ENCODE peak calls at places on chromosomes 3 and 15, in seven cellular contexts. R is K562, D is HCT116, W is H1, Q is GM12878, N is SK-N-SH, Y is HepG2. J is an unnamed sample.

GRCh38 chr3:125684199-125684598 is 88.9 kb upstream of the OSBPL11 start:
- DNase-seq in R (no peak), D (peak; percentile 18), W (peak; percentile 82), Q (no peak), N (peak; percentile 33), Y (peak; percentile 48), J (peak; percentile 4)

GRCh38 chr3:143998266-143998665 is 26.6 kb downstream of the DIPK2A start:
- DNase-seq in R (no peak), D (no peak), W (no peak), Q (no peak), N (no peak), Y (no peak), J (no peak)

GRCh38 chr15:73021139-73021621 is 31.1 kb upstream of the NEO1 start:
- DNase-seq in R (no peak), D (no peak), W (peak; percentile 57), Q (no peak), N (no peak), Y (no peak), J (no peak)

GRCh38 chr3:104396974-104397669 is 969.6 kb upstream of the ALCAM start:
- DNase-seq in R (no peak), D (no peak), W (no peak), Q (no peak), N (no peak), Y (no peak), J (no peak)

GRCh38 chr15:40928351-40928974 is 677 bp upstream of the DLL4 start:
- DNase-seq in R (peak; percentile 78), D (no peak), W (peak; percentile 88), Q (no peak), N (no peak), Y (no peak), J (peak; percentile 70)

GRCh38 chr15:40957581-40958051 is 4.3 kb downstream of the CHAC1 start:
- DNase-seq in R (no peak), D (no peak), W (no peak), Q (no peak), N (peak; percentile 66), Y (no peak), J (peak; percentile 39)

GRCh38 chr3:49469037-49469875 is 811 bp upstream of the DAG1 start:
- DNase-seq in R (peak; percentile 35), D (no peak), W (peak; percentile 69), Q (no peak), N (peak; percentile 66), Y (peak; percentile 52), J (peak; percentile 26)

GRCh38 chr3:101803152-101803782 is 24.3 kb downstream of the NXPE3 start:
- DNase-seq in R (peak; percentile 54), D (peak; percentile 43), W (no peak), Q (no peak), N (peak; percentile 56), Y (peak; percentile 74), J (peak; percentile 33)

GRCh38 chr3:114804099-114804498 is 343.0 kb downstream of the ZBTB20 start:
- DNase-seq in R (no peak), D (no peak), W (no peak), Q (no peak), N (no peak), Y (no peak), J (no peak)

GRCh38 chr3:108719178-108719577 is 38.0 kb downstream of the RETNLB start:
- DNase-seq in R (no peak), D (no peak), W (no peak), Q (no peak), N (no peak), Y (no peak), J (no peak)
- TF ChIP-seq JUND in R (no peak), D (no peak), W (no peak), Q (no peak), N (no peak), Y (no peak), J (no peak)

GRCh38 chr3:17707813-17708543 is 34.5 kb downstream of the TBC1D5 start:
- DNase-seq in R (no peak), D (no peak), W (no peak), Q (no peak), N (no peak), Y (no peak), J (no peak)
- TF ChIP-seq JUND in R (no peak), D (no peak), W (no peak), Q (no peak), N (no peak), Y (no peak), J (no peak)

DNA sequence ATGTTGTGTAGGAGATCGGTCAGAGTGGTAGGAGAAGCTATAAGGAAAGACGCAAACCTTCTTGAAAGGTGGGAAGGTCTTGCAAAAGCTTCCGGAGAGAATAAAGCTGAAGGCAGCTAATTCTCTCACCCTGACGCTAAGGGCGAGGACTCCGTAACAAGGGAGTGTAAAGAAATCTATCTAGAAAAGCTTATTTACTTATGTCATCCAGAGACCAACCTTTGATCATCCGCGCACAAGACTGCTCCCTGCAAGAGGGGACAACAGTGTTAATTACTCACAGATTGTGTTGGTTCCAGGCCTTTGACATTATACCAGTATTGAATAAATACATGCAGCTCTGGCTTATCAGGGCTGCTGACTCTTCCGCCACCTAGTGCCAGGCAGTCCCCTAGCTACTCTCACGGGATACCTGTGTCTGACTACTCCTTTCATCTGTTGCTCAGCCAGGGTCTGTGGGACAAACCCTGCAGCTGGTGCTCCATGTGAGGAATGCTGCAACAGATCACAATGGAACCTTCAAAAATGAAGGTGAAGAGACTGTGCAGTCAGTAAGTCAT is 211.7 kb downstream of the DTWD1 start:
- DNase-seq in R (no peak), D (no peak), W (peak; percentile 48), Q (no peak), N (peak; percentile 5), Y (peak; percentile 31), J (peak; percentile 10)
- TF ChIP-seq JUND in R (no peak), D (no peak), W (no peak), Q (no peak), N (no peak), Y (no peak), J (no peak)

GRCh38 chr3:37126856-37127255 is 47.5 kb downstream of the LRRFIP2 start:
- DNase-seq in R (no peak), D (no peak), W (no peak), Q (no peak), N (no peak), Y (no peak), J (no peak)
- TF ChIP-seq JUND in R (no peak), D (no peak), W (no peak), Q (no peak), N (no peak), Y (no peak), J (no peak)